ENCODE peak calls at places on chromosomes 4 and X, in four cellular contexts. N is fibroblast of the aortic adventitia, T is KBM-7, Y is COR-L47. M is an unnamed sample.

GRCh38 chrX:2694868-2695267 is 3.8 kb downstream of the CD99 start:
- DNase-seq in T (no peak), N (peak; percentile 31), Y (no peak), M (no peak)

GRCh38 chr4:18568600-18568999 is 547.0 kb upstream of the LCORL start:
- DNase-seq in Y (peak; percentile 50), N (peak; percentile 6), T (no peak), M (no peak)

GRCh38 chr4:150310159-150310895 is 232.1 kb downstream of the DCLK2 start:
- DNase-seq in Y (no peak), T (no peak), N (peak; percentile 69), M (peak; percentile 11)

GRCh38 chr4:173333658-173334084 is 487 bp downstream of the HMGB2 start:
- DNase-seq in N (no peak), T (no peak), Y (peak; percentile 57), M (no peak)

GRCh38 chr4:88104902-88105610 is 53.4 kb downstream of the ABCG2 start:
- DNase-seq in N (peak; percentile 66), Y (peak; percentile 40), T (no peak), M (no peak)

GRCh38 chr4:6944311-6945051 is 34.9 kb downstream of the TBC1D14 start:
- DNase-seq in Y (no peak), N (no peak), T (no peak), M (no peak)

GRCh38 chr4:92520563-92520962 is 216.8 kb downstream of the GRID2 start:
- DNase-seq in T (no peak), N (no peak), Y (no peak), M (no peak)

GRCh38 chrX:24694825-24695224 is 1.1 kb downstream of the POLA1 start:
- DNase-seq in N (peak; percentile 4), Y (no peak), T (peak; percentile 7), M (no peak)

GRCh38 chrX:20067709-20068315 is 48.9 kb downstream of the MAP7D2 start:
- DNase-seq in T (peak; percentile 27), Y (peak; percentile 56), N (peak; percentile 89), M (no peak)

GRCh38 chrX:130339408-130340222 is at the start of gene SLC25A14:
- DNase-seq in N (peak; percentile 62), T (peak; percentile 93), Y (peak; percentile 76), M (peak; percentile 40)

GRCh38 chr4:112747035-112747434 is 110.1 kb downstream of the LARP7 start:
- DNase-seq in N (no peak), Y (no peak), T (no peak), M (no peak)